ENCODE peak calls at places on chromosome 16, in seven cellular contexts. R, O, F, A, M, S and U are unnamed samples.

GRCh38 chr16:69564845-69565610 is 738 bp upstream of the NFAT5 start:
- DNase-seq in R (no peak), O (no peak), F (no peak), A (no peak), M (no peak), S (no peak), U (no peak)

GRCh38 chr16:86567701-86568571 is 1.3 kb downstream of the FOXC2 start:
- DNase-seq in R (no peak), O (no peak), F (no peak), A (peak; percentile 69), M (peak; percentile 76), S (peak; percentile 54), U (peak; percentile 57)

GRCh38 chr16:10338426-10338825 is 47.4 kb upstream of the ATF7IP2 start:
- DNase-seq in R (no peak), O (no peak), F (no peak), A (no peak), M (no peak), S (no peak), U (no peak)

GRCh38 chr16:1740234-1740633 is 31.1 kb downstream of the NME3 start:
- DNase-seq in R (no peak), O (no peak), F (no peak), A (no peak), M (no peak), S (no peak), U (no peak)

GRCh38 chr16:51701025-51701424 is 550.0 kb upstream of the SALL1 start:
- DNase-seq in R (no peak), O (no peak), F (no peak), A (no peak), M (no peak), S (no peak), U (no peak)

GRCh38 chr16:674968-675883 is at the start of gene RHBDL1:
- DNase-seq in R (no peak), O (no peak), F (peak; percentile 51), A (no peak), M (peak; percentile 89), S (no peak), U (no peak)

GRCh38 chr16:30660424-30661251 is 2.4 kb downstream of the FBRS start:
- DNase-seq in R (no peak), O (no peak), F (no peak), A (peak; percentile 83), M (no peak), S (no peak), U (no peak)

GRCh38 chr16:75340715-75341500 is 89.5 kb upstream of the BCAR1 start:
- DNase-seq in R (no peak), O (no peak), F (no peak), A (no peak), M (no peak), S (no peak), U (no peak)

GRCh38 chr16:86809458-86809955 is 231.2 kb downstream of the FOXL1 start:
- DNase-seq in R (peak; percentile 64), O (no peak), F (no peak), A (no peak), M (peak; percentile 62), S (no peak), U (no peak)

GRCh38 chr16:69482410-69482951 is 58.1 kb downstream of the CYB5B start:
- DNase-seq in R (no peak), O (peak; percentile 60), F (peak; percentile 61), A (no peak), M (peak; percentile 48), S (peak; percentile 72), U (peak; percentile 84)

GRCh38 chr16:2518823-2519710 is 1.1 kb upstream of the AMDHD2 start:
- DNase-seq in R (no peak), O (no peak), F (peak; percentile 24), A (peak; percentile 86), M (no peak), S (no peak), U (peak; percentile 56)

GRCh38 chr16:17194190-17194780 is 276.5 kb downstream of the XYLT1 start:
- DNase-seq in R (no peak), O (no peak), F (peak; percentile 38), A (peak; percentile 86), M (peak; percentile 91), S (peak; percentile 27), U (peak; percentile 73)

GRCh38 chr16:22324787-22325597 is 27.8 kb downstream of the POLR3E start:
- DNase-seq in R (no peak), O (no peak), F (no peak), A (no peak), M (peak; percentile 24), S (no peak), U (no peak)

GRCh38 chr16:78045865-78046581 is 23.7 kb downstream of the CLEC3A start:
- DNase-seq in R (peak; percentile 16), O (no peak), F (peak; percentile 54), A (peak; percentile 78), M (peak; percentile 99), S (peak; percentile 60), U (peak; percentile 92)

GRCh38 chr16:54055191-54055590 is 231.4 kb downstream of the IRX3 start:
- DNase-seq in R (no peak), O (no peak), F (no peak), A (no peak), M (no peak), S (no peak), U (no peak)

GRCh38 chr16:9596788-9597187 is 505.3 kb downstream of the HAPSTR1 start:
- DNase-seq in R (no peak), O (no peak), F (no peak), A (no peak), M (no peak), S (no peak), U (no peak)

GRCh38 chr16:11034481-11034931 is 90.1 kb downstream of the CLEC16A start:
- DNase-seq in R (no peak), O (no peak), F (peak; percentile 51), A (no peak), M (no peak), S (peak; percentile 51), U (no peak)

GRCh38 chr16:10961231-10961630 is 16.9 kb downstream of the CLEC16A start:
- DNase-seq in R (no peak), O (no peak), F (peak; percentile 66), A (no peak), M (no peak), S (no peak), U (peak; percentile 73)

GRCh38 chr16:2835638-2836493 is 5.8 kb downstream of the ZG16B start:
- DNase-seq in R (peak; percentile 93), O (peak; percentile 98), F (no peak), A (peak; percentile 40), M (peak; percentile 92), S (no peak), U (peak; percentile 73)

GRCh38 chr16:71526111-71526998 is at the start of gene CHST4:
- DNase-seq in R (peak; percentile 16), O (peak; percentile 36), F (peak; percentile 13), A (no peak), M (peak; percentile 96), S (no peak), U (no peak)

GRCh38 chr16:64615647-64616280 is 506.1 kb downstream of the CDH11 start:
- DNase-seq in R (no peak), O (no peak), F (no peak), A (peak; percentile 33), M (peak; percentile 89), S (peak; percentile 21), U (no peak)

DNA sequence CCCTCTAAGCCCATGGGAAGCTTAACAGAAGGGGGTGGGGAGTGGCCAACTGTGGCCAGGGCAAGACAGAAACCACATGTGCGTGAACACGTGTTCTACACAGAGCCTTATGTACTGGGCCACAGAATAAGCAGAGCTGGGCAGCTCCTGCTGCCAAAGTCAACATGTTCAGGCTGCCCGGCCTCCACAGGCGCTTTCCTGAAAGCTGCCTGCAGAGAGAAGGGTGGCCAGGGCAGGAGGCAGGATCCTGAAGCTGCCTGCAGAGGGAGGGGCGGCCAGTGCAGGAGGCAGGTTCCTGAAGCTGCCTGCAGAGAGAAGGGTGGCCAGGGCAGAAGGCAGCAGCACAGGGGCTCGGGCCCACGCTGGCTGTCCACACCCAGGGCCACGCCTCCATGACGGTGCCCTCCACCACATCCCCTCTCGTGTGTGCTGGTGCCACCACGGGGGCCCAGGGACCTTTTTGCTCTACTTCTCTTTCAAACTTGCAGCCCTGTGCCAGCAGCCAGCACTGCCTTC is 79.5 kb downstream of the ANKRD11 start:
- DNase-seq in R (no peak), O (peak; percentile 50), F (peak; percentile 46), A (no peak), M (no peak), S (peak; percentile 55), U (peak; percentile 86)
- H3K4me1 ChIP-seq in R (peaks cover 60% of the 10 kb centered on the region), O (peaks cover 18% of the 10 kb centered on the region), F (peaks cover 86% of the 10 kb centered on the region), A (peaks cover 93% of the 10 kb centered on the region), M (peaks cover 17% of the 10 kb centered on the region), S (peaks cover 92% of the 10 kb centered on the region), U (no peaks in the 10 kb centered on the region)

DNA sequence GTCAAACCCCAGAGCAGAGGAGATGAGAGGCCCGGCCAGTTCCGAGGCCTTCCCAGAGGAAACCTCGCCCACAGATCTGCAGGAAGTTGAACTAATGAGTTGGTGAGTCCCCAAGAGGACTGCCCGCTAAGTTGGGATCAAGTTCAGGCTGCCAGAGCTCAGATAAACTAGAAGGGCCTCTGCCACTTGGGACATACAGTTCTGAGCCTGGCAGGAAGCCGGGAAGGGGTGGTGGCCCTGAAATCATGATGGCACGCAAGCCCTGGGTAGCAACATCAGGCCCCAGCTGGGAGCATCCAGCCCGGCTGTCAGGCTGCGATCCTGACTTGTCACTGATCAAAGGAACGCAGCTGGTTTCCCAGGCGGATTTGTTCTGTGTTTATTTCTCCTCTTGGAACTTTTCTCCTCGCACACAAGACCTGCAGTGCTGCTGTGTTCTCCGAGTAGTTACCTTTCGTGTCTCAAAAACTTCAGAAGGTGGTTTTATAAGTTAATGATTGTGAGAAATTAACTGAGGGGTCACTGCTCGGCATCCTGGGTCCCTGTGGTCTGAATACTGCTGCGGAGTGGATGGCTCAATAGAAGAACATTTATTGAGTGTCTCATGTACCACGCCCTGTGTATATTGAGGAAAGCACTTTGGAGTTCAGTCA is 8.0 kb upstream of the WFDC1 start:
- DNase-seq in R (no peak), O (no peak), F (peak; percentile 42), A (peak; percentile 83), M (no peak), S (peak; percentile 83), U (peak; percentile 62)
- H3K4me1 ChIP-seq in R (peaks cover 5% of the 10 kb centered on the region), O (no peaks in the 10 kb centered on the region), F (no peaks in the 10 kb centered on the region), A (peaks cover 45% of the 10 kb centered on the region), M (peaks cover 4% of the 10 kb centered on the region), S (peaks cover 42% of the 10 kb centered on the region), U (no peaks in the 10 kb centered on the region)

DNA sequence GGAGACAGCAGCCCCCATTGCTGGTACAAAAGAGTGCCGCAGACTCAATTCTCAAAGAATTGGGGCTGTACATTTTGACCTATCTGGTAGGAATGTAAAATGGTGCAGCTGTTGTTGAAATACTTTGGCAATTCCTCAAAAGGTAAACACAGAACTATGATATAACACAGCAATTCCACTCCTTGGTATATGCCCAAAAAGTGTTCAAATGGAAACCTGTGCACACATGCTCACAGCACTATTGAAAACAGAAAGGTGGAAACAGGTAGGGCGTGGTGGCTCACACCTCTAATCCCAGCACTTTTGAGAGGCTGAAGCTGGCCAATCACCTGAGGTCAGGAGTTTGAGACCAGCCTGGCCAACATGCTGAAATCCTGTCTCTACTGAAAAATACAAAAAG is 34.7 kb downstream of the ANKRD11 start:
- DNase-seq in R (no peak), O (no peak), F (no peak), A (no peak), M (no peak), S (no peak), U (no peak)
- H3K4me1 ChIP-seq in R (peaks cover 60% of the 10 kb centered on the region), O (peaks cover 11% of the 10 kb centered on the region), F (peaks cover 59% of the 10 kb centered on the region), A (peaks cover 84% of the 10 kb centered on the region), M (peaks cover 3% of the 10 kb centered on the region), S (peaks cover 74% of the 10 kb centered on the region), U (peaks cover 9% of the 10 kb centered on the region)

DNA sequence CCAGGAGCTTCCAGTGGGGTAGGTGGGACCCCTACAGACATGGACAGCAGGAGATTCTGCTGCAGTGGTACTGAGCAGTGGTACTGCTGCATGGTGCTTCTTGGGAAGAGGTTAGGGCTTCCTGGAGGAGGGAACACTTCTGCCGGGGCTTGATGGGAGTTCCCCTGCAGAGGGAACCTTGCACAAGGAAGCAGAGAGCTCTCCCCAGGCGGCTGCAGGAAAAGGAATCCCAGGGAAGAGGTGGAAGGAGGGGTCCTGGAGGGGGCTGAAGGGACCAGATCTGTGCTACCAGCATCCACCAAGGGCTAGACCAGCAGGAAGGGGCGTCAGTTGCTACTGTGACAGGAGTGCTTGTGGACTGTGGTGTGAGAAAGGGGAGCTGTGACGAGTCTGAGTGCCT is 10.6 kb downstream of the RIPOR1 start:
- DNase-seq in R (no peak), O (no peak), F (no peak), A (no peak), M (no peak), S (no peak), U (no peak)
- H3K4me1 ChIP-seq in R (peaks cover 9% of the 10 kb centered on the region), O (peaks cover 9% of the 10 kb centered on the region), F (peaks cover 34% of the 10 kb centered on the region), A (peaks cover 100% of the 10 kb centered on the region), M (no peaks in the 10 kb centered on the region), S (peaks cover 99% of the 10 kb centered on the region), U (no peaks in the 10 kb centered on the region)